ENCODE peak calls at places on chromosomes 1 and 21, in ten cellular contexts. Z is endothelial cell of umbilical vein, G is sigmoid colon, L is suprapubic skin, P is breast epithelium, U is H1, S is HL-60, M is GM23338, A is esophagus muscularis mucosa, W is stomach. R is an unnamed sample.

GRCh38 chr1:111960971-111961370 is 28.5 kb downstream of the KCND3 start:
- DNase-seq in Z (no peak), G (no peak), L (no peak), P (no peak), U (no peak), S (no peak), M (no peak), A (no peak), W (no peak), R (no peak)

GRCh38 chr21:29514652-29515247 is 216.0 kb downstream of the BACH1 start:
- DNase-seq in Z (no peak), G (no peak), L (no peak), P (no peak), U (no peak), S (no peak), M (no peak), A (no peak), W (no peak), R (no peak)

GRCh38 chr1:54774820-54775498 is 10.6 kb upstream of the PARS2 start:
- DNase-seq in Z (peak), G (no peak), L (no peak), P (no peak), U (peak), S (no peak), M (peak), A (no peak), W (no peak), R (no peak)

GRCh38 chr1:32099426-32099825 is 8.4 kb upstream of the KPNA6 start:
- DNase-seq in Z (no peak), G (no peak), L (no peak), P (no peak), U (no peak), S (no peak), M (no peak), A (no peak), W (no peak), R (no peak)

GRCh38 chr1:169545472-169545871 is 40.8 kb downstream of the F5 start:
- DNase-seq in Z (no peak), G (no peak), L (no peak), P (no peak), U (no peak), S (no peak), M (no peak), A (no peak), W (no peak), R (no peak)

GRCh38 chr1:7070389-7071029 is 285.3 kb downstream of the CAMTA1 start:
- DNase-seq in Z (peak), G (peak), L (no peak), P (peak), U (peak), S (peak), M (peak), A (no peak), W (peak), R (peak)

GRCh38 chr1:225866061-225866844 is 15.9 kb downstream of the TMEM63A start:
- DNase-seq in Z (peak), G (no peak), L (no peak), P (no peak), U (no peak), S (peak), M (no peak), A (no peak), W (no peak), R (no peak)

GRCh38 chr1:34790985-34791384 is 1.8 kb upstream of the GJA4 start:
- DNase-seq in Z (no peak), G (no peak), L (no peak), P (no peak), U (no peak), S (no peak), M (no peak), A (no peak), W (no peak), R (no peak)

GRCh38 chr1:117205368-117205767 is 5.4 kb downstream of the VTCN1 start:
- DNase-seq in Z (no peak), G (no peak), L (no peak), P (no peak), U (no peak), S (no peak), M (no peak), A (no peak), W (no peak), R (no peak)

GRCh38 chr1:39812913-39813312 is 24.2 kb upstream of the BMP8B start:
- DNase-seq in Z (no peak), G (no peak), L (no peak), P (no peak), U (no peak), S (no peak), M (no peak), A (no peak), W (no peak), R (no peak)

GRCh38 chr1:211537253-211537652 is 41.7 kb downstream of the SLC30A1 start:
- DNase-seq in Z (no peak), G (no peak), L (no peak), P (no peak), U (no peak), S (no peak), M (no peak), A (no peak), W (peak), R (no peak)

GRCh38 chr1:26537951-26538352 is 8.4 kb downstream of the RPS6KA1 start:
- DNase-seq in Z (no peak), G (no peak), L (no peak), P (no peak), U (no peak), S (peak), M (peak), A (no peak), W (no peak), R (no peak)

GRCh38 chr1:184002071-184002470 is 35.5 kb downstream of the COLGALT2 start:
- DNase-seq in Z (peak), G (no peak), L (no peak), P (peak), U (no peak), S (no peak), M (no peak), A (no peak), W (no peak), R (no peak)

GRCh38 chr1:167207940-167208623 is 12.6 kb upstream of the POU2F1 start:
- DNase-seq in Z (no peak), G (no peak), L (no peak), P (no peak), U (no peak), S (no peak), M (peak), A (no peak), W (no peak), R (no peak)

GRCh38 chr1:60162941-60163340 is 89.4 kb upstream of the C1orf87 start:
- DNase-seq in Z (no peak), G (no peak), L (no peak), P (no peak), U (no peak), S (no peak), M (no peak), A (no peak), W (no peak), R (no peak)

GRCh38 chr1:184509105-184509504 is 122.3 kb downstream of the C1orf21 start:
- DNase-seq in Z (no peak), G (no peak), L (no peak), P (no peak), U (no peak), S (no peak), M (no peak), A (no peak), W (no peak), R (no peak)

GRCh38 chr1:163166886-163167555 is 35.7 kb downstream of the RGS5 start:
- DNase-seq in Z (peak), G (no peak), L (no peak), P (no peak), U (no peak), S (no peak), M (peak), A (no peak), W (no peak), R (no peak)

GRCh38 chr1:195481293-195481692 is 1126.9 kb downstream of the KCNT2 start:
- DNase-seq in Z (no peak), G (no peak), L (no peak), P (no peak), U (no peak), S (no peak), M (peak), A (no peak), W (no peak), R (no peak)

GRCh38 chr1:63601463-63601862 is 8.3 kb downstream of the PGM1 start:
- DNase-seq in Z (no peak), G (no peak), L (no peak), P (no peak), U (no peak), S (no peak), M (peak), A (no peak), W (no peak), R (no peak)

GRCh38 chr1:115976900-115977480 is 677 bp downstream of the SLC22A15 start:
- DNase-seq in Z (no peak), G (no peak), L (no peak), P (no peak), U (no peak), S (no peak), M (no peak), A (no peak), W (no peak), R (no peak)

GRCh38 chr1:29579821-29580425 is 343.6 kb downstream of the PTPRU start:
- DNase-seq in Z (no peak), G (no peak), L (no peak), P (no peak), U (no peak), S (no peak), M (no peak), A (no peak), W (no peak), R (no peak)

GRCh38 chr21:31983120-31983519 is 110.3 kb downstream of the HUNK start:
- DNase-seq in Z (no peak), G (no peak), L (no peak), P (no peak), U (no peak), S (no peak), M (peak), A (no peak), W (no peak), R (no peak)

GRCh38 chr21:35525443-35525842 is 476.3 kb upstream of the RUNX1 start:
- DNase-seq in Z (no peak), G (no peak), L (no peak), P (no peak), U (no peak), S (no peak), M (no peak), A (no peak), W (no peak), R (no peak)

GRCh38 chr1:52786148-52786547 is 56.4 kb upstream of the ZYG11A start:
- DNase-seq in Z (no peak), G (no peak), L (no peak), P (no peak), U (no peak), S (no peak), M (no peak), A (no peak), W (no peak), R (no peak)

GRCh38 chr1:26726784-26727183 is 31.0 kb downstream of the ARID1A start:
- DNase-seq in Z (no peak), G (no peak), L (no peak), P (no peak), U (no peak), S (no peak), M (no peak), A (no peak), W (no peak), R (no peak)

GRCh38 chr1:8055973-8056372 is 29.9 kb upstream of the ERRFI1 start:
- DNase-seq in Z (no peak), G (peak), L (no peak), P (no peak), U (no peak), S (no peak), M (no peak), A (no peak), W (no peak), R (no peak)

GRCh38 chr1:115343200-115343737 is 5.2 kb upstream of the NGF start:
- DNase-seq in Z (no peak), G (no peak), L (no peak), P (no peak), U (no peak), S (no peak), M (peak), A (no peak), W (no peak), R (no peak)

GRCh38 chr1:89670168-89670567 is 37.2 kb downstream of the LRRC8C start:
- DNase-seq in Z (peak), G (no peak), L (no peak), P (no peak), U (no peak), S (peak), M (no peak), A (no peak), W (no peak), R (no peak)

GRCh38 chr1:183417691-183418491 is at the start of gene NMNAT2:
- DNase-seq in Z (no peak), G (peak), L (no peak), P (no peak), U (no peak), S (no peak), M (peak), A (no peak), W (no peak), R (no peak)

GRCh38 chr1:116498789-116499628 is 71.8 kb downstream of the CD58 start:
- DNase-seq in Z (peak), G (no peak), L (no peak), P (no peak), U (peak), S (no peak), M (peak), A (no peak), W (no peak), R (peak)

DNA sequence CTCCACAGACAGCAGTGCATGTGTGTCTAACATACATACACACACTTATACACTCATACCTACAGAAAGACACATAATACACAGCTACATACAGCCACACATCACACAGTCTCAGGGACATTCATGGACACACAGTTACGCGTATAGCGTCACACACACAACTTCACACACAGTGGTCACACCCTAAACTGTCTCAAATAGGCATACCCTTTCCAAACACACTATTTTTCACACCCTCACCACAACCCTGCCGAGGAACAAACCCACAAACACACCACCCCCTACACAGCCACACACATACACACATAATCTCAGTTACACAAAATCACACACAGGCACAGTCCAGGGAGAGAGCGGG is 34.3 kb downstream of the FOXO6 start:
- DNase-seq in Z (no peak), G (no peak), L (no peak), P (no peak), U (no peak), S (no peak), M (no peak), A (no peak), W (no peak), R (no peak)
- H3K4me3 ChIP-seq in Z (no peak), G (no peak), L (no peak), P (no peak), U (no peak), S (no peak), M (no peak), A (no peak), W (no peak), R (no peak)

DNA sequence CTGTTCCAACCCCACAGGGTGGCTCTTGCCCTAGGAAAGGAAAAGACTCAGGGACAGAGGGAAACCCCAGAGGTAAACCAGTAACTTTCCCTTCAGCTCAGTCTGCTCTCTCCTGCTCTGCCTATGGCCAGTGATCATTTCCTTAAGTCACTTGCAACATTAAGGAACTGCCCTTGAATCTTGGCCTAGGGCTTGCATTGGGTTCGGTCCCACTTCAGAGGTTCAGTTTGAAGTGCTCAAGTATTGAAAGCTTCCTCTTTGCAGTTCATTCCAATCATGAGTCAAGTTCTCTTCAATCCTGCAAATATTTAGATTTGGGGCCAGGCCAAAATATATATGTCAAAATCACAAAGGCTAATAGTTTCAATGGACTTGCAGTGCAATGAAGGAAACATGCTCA is 97.7 kb upstream of the IRF2BP2 start:
- DNase-seq in Z (peak), G (peak), L (no peak), P (no peak), U (no peak), S (no peak), M (no peak), A (no peak), W (no peak), R (peak)
- TF ChIP-seq POLR2AphosphoS5 in Z (no peak), G (no peak), L (no peak), P (no peak), U (no peak), S (no peak), M (no peak), A (no peak), W (peak), R (no peak)

GRCh38 chr1:213256438-213257087 is 205.5 kb downstream of the RPS6KC1 start:
- DNase-seq in Z (no peak), G (no peak), L (no peak), P (no peak), U (no peak), S (no peak), M (no peak), A (no peak), W (no peak), R (no peak)
- H3K4me3 ChIP-seq in Z (no peak), G (no peak), L (no peak), P (no peak), U (no peak), S (no peak), M (no peak), A (no peak), W (no peak), R (no peak)

DNA sequence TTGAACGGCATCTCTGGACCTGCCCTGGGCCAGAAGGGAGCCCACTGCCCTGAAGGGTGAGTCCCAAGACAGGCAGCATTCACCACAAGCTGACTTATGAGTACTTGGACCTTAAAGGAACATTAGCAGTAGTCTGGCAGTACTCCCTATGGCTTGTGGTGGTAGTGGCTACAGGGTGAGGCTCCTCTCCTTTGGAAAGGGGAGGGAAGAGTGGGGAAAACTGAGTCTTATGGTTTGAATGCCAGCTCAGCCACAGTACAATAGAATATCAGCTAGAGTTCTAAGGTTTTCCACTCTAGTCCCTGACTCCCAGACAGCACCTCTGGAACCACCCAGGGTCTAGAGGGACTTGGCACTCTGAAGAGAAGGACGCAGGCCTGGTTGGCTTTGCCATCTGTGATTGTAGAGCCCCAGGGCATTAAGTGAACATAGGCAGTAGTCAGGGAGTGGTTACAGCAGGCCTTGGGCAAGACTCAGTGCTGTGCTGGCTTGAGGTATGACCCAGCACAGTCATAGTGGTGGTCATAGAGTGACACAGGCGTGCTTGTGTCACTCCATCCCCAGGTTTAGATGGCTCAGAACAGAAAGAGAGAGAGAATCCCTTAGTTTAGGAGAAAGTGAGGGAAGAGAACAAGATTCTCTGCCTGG is 31.0 kb downstream of the CD53 start:
- DNase-seq in Z (no peak), G (no peak), L (no peak), P (no peak), U (no peak), S (no peak), M (no peak), A (no peak), W (no peak), R (no peak)
- TF ChIP-seq POLR2AphosphoS5 in Z (no peak), G (no peak), L (no peak), P (no peak), U (no peak), S (no peak), M (no peak), A (no peak), W (no peak), R (no peak)

GRCh38 chr1:109396513-109396839 is 1.2 kb downstream of the SORT1 start:
- DNase-seq in Z (no peak), G (no peak), L (no peak), P (no peak), U (no peak), S (no peak), M (no peak), A (no peak), W (no peak), R (no peak)
- H3K4me3 ChIP-seq in Z (no peak), G (peak), L (peak), P (peak), U (peak), S (no peak), M (peak), A (peak), W (peak), R (peak)

R was measured in prostate gland.